ENCODE peak calls at places on chromosomes 6 and 20, in four cellular contexts. T is Panc1, H is IMR-90, K is endodermal cell. X is an unnamed sample. For H3K27me3 and H3K36me3, the result is how much of the 10 kb centered on the place peaks cover.

GRCh38 chr6:54142889-54143519 is 31.8 kb downstream of the MLIP start:
- DNase-seq in T (no peak), H (no peak), K (no peak), X (no peak)

GRCh38 chr20:35311409-35311808 is 19.2 kb upstream of the FAM83C start:
- DNase-seq in T (peak), H (peak), K (no peak), X (no peak)

GRCh38 chr20:43017241-43018030 is 172.3 kb downstream of the PTPRT start:
- DNase-seq in T (no peak), H (no peak), K (peak), X (no peak)

GRCh38 chr6:47495207-47495606 is 17.6 kb downstream of the CD2AP start:
- DNase-seq in T (no peak), H (no peak), K (no peak), X (no peak)

GRCh38 chr20:17594443-17594842 is 24.6 kb downstream of the DSTN start:
- DNase-seq in T (no peak), H (peak), K (no peak), X (no peak)

GRCh38 chr6:85185977-85186376 is 263.9 kb upstream of the NT5E start:
- DNase-seq in T (no peak), H (peak), K (no peak), X (no peak)

GRCh38 chr20:36378686-36379085 is 72.5 kb downstream of the DLGAP4 start:
- DNase-seq in T (no peak), H (no peak), K (no peak), X (no peak)

GRCh38 chr6:135212020-135212806 is 31.1 kb downstream of the MYB start:
- DNase-seq in T (no peak), H (peak), K (no peak), X (no peak)

GRCh38 chr6:3825331-3825831 is 23.8 kb upstream of the FAM50B start:
- DNase-seq in T (no peak), H (peak), K (peak), X (peak)

GRCh38 chr6:45554596-45554995 is 176.9 kb upstream of the SUPT3H start:
- DNase-seq in T (no peak), H (peak), K (no peak), X (no peak)

GRCh38 chr6:26554669-26555504 is 16.7 kb downstream of the HMGN4 start:
- DNase-seq in T (no peak), H (peak), K (peak), X (no peak)

GRCh38 chr6:26003102-26003694 is 40.6 kb downstream of the TRIM38 start:
- DNase-seq in T (peak), H (peak), K (peak), X (peak)

GRCh38 chr6:155212106-155212505 is 51.7 kb upstream of the CLDN20 start:
- DNase-seq in T (no peak), H (no peak), K (no peak), X (no peak)

GRCh38 chr6:164409309-164410009 is 899.9 kb downstream of the C6orf118 start:
- DNase-seq in T (no peak), H (no peak), K (no peak), X (no peak)

GRCh38 chr20:38139156-38139912 is 25.7 kb downstream of the TGM2 start:
- DNase-seq in T (no peak), H (no peak), K (no peak), X (peak)

GRCh38 chr6:11143394-11144371 is 32.2 kb upstream of the ERVFRD-1 start:
- DNase-seq in T (no peak), H (peak), K (no peak), X (peak)

GRCh38 chr6:127514396-127515227 is 4.5 kb downstream of the MTCL3 start:
- DNase-seq in T (no peak), H (peak), K (peak), X (peak)

GRCh38 chr20:63504642-63505041 is 5.8 kb upstream of the EEF1A2 start:
- DNase-seq in T (no peak), H (no peak), K (peak), X (peak)

GRCh38 chr20:30594112-30594511 is 663.4 kb upstream of the DEFB115 start:
- DNase-seq in T (no peak), H (no peak), K (no peak), X (no peak)

GRCh38 chr6:98292812-98293211 is 541.6 kb upstream of the POU3F2 start:
- DNase-seq in T (no peak), H (no peak), K (no peak), X (no peak)

GRCh38 chr6:24412294-24412693 is 9.6 kb downstream of the MRS2 start:
- DNase-seq in T (no peak), H (no peak), K (no peak), X (no peak)

GRCh38 chr20:46546293-46546692 is 4.2 kb downstream of the OCSTAMP start:
- DNase-seq in T (no peak), H (no peak), K (no peak), X (no peak)

GRCh38 chr6:151440930-151441329 is 11.0 kb downstream of the RMND1 start:
- DNase-seq in T (no peak), H (peak), K (no peak), X (no peak)

GRCh38 chr6:41546866-41547798 is 951 bp downstream of the FOXP4 start:
- DNase-seq in T (no peak), H (peak), K (peak), X (peak)

GRCh38 chr20:62740286-62741141 is 31.9 kb downstream of the NTSR1 start:
- DNase-seq in T (peak), H (peak), K (no peak), X (peak)

GRCh38 chr6:117157448-117157847 is 107.9 kb upstream of the VGLL2 start:
- DNase-seq in T (no peak), H (no peak), K (no peak), X (no peak)

DNA sequence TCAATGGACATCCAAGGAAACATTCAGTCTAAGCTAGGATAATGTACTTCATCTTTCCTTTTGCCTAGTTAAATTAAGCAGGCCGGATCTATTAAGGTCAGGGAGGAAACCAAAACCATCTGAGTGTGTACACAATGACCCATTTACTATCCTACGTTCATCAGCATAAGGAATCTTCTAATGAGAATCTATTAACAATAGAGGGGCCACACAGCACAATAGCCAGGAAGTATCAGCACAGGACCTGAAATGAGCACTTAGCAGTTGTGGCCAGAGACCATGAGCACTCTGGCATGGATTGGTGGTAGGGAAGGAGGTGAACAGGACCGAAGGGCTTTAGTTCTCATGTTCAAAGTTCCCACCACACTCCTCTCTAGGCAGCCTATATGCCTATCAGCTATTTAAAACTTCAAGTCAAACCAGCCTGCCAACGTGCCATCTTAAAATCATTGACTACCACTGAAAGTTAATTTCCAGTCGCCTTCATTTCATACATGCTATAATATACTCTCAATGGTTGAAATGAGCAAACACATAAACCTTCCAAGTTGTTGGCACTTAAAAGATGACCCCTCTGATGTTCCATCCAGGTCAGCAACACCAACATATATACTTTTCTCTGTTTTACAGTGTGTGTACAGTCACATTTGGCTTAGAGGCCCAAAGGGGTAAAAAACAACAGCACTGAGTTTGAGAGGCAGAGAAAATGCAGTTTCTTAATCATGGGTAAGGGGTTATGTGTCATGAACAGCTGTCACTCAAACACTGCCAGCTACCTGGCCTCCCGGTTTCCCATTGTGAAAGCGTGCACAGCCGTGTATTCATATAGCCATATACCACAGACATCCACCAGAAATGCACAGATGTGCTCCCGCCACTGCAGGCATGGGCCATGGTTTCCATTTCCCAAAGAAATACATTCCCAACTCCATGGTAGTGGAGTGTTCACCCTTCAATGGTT is 184.3 kb downstream of the TBXT start:
- DNase-seq in T (no peak), H (no peak), K (no peak), X (no peak)
- H3K27me3 ChIP-seq in T (under half), H (under half), K (half or more), X (under half)

GRCh38 chr6:35686873-35687557 is 1.7 kb downstream of the FKBP5 start:
- DNase-seq in T (no peak), H (no peak), K (no peak), X (no peak)
- H3K27ac ChIP-seq in T (peak), H (no peak), K (no peak), X (peak)

DNA sequence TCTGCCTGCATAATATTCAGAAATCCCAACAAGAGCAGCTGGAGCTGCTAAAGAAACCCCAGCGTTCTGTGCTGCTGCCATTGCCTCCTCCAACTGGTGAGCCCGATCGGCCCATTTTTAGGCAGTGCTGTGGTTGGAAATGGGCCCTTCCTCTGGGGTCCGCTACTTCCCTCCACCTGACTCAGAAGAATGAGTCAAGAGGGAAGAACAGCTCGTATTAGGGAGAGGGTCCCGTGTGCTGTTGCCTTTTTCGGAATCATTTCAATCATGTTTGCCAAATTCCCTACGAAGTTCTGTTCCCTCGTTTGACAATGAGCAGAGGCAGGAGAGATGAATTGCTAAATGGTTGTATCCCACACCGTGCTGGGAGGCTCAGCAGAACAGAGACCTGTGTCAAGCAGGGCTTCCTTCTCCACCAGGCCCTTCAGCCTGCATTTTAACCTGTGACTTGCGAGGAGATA is 38.4 kb downstream of the THBS2 start:
- DNase-seq in T (no peak), H (peak), K (no peak), X (no peak)
- H3K36me3 ChIP-seq in T (under half), H (under half), K (under half), X (under half)

DNA sequence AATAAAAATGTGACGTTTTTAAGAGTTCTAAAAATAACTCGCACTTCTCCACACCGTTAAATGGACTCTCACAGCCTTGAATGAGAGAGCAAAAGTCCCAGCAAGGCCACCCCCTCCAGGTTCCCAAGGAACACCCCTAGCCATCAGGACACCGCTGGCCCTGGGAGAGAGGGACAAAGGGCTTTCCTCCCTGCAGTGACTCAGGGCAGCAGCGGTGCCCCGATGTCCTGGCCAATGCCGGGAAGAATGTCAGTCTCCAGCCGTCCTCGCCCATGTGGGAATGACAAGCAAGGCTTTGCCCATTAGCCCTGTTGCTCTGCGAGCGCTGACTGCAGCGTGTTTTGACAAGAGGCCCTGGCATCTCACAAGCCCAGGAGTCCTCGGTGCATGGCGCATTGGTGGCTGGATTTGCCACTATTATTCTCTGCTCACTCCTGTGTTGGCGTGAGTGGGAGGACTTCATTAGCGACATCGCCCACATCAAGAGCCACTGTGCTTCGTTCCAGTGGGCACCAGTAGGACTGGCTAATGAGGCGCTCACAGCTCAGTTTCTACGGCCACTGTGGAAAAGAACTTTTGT is 336.8 kb downstream of the TAF4 start:
- DNase-seq in T (no peak), H (no peak), K (no peak), X (no peak)
- H3K27me3 ChIP-seq in T (under half), H (under half), K (under half), X (under half)

DNA sequence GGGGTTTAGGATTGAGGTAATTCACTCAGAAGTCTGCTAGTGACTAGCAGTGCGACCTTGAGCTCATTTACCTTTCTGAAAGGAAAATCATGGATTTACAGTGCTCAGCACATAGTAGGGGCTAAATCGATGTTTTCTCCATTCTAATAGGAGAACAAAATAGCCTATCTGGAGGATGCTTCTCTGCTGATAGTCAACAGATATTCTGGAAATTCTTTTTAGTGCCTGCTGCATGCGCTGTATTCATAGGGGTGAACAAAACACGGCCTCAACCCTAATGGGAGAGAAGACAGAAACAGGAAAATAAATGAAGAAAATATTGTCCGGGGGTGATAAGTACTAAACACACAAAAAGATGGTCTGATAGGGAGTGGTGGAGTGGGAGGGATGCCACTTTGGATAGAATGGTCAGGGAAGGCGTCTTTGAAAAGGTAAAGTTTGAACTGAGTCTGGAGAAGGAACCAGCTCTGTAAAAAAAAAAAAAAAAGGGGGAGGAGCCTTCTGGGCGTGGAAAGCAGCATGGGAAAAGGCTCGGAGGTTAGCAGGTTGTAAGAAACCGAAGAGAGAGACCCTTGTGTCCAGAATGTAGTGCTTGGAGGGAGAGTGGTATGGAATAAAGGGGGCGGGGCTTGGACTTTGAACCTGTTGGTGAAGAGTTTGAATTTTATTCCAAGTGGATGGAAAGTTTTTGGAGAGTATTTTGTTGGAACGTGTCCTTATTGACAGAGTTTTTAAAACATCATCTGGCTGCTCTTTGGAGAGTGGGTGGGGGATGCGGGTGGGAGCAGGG is 1.7 kb downstream of the CHMP4B start:
- DNase-seq in T (no peak), H (no peak), K (peak), X (no peak)
- H3K27ac ChIP-seq in T (peak), H (no peak), K (no peak), X (peak)